ENCODE peak calls at places on chromosome 11, in nine cellular contexts. F is small intestine, B is M059J, V is RCC 7860, E is T-helper 2 cell, W is brain microvascular endothelial cell, A is HCT116, C is dorsolateral prefrontal cortex, M is NCI-H774. R is an unnamed sample.

GRCh38 chr11:65438257-65439151 is 15.9 kb downstream of the NEAT1 start:
- DNase-seq in F (no peak), B (peak), V (no peak), E (no peak), W (no peak), A (no peak), C (no peak), M (no peak), R (peak)

GRCh38 chr11:132142554-132142953 is 772.1 kb downstream of the NTM start:
- DNase-seq in F (no peak), B (no peak), V (no peak), E (no peak), W (no peak), A (no peak), C (no peak), M (no peak), R (no peak)

GRCh38 chr11:95680169-95680929 is 109.2 kb downstream of the FAM76B start:
- DNase-seq in F (no peak), B (no peak), V (no peak), E (no peak), W (peak), A (no peak), C (no peak), M (no peak), R (no peak)

GRCh38 chr11:392102-392777 is 1.8 kb upstream of the PKP3 start:
- DNase-seq in F (no peak), B (no peak), V (no peak), E (no peak), W (no peak), A (no peak), C (no peak), M (no peak), R (no peak)

GRCh38 chr11:75725552-75726320 is 8.1 kb downstream of the MOGAT2 start:
- DNase-seq in F (no peak), B (no peak), V (no peak), E (no peak), W (no peak), A (no peak), C (no peak), M (no peak), R (no peak)

GRCh38 chr11:120714448-120714847 is 202.9 kb downstream of the GRIK4 start:
- DNase-seq in F (no peak), B (peak), V (peak), E (no peak), W (no peak), A (no peak), C (no peak), M (no peak), R (no peak)

GRCh38 chr11:67504023-67504949 is 877 bp downstream of the PITPNM1 start:
- DNase-seq in F (peak), B (peak), V (peak), E (peak), W (peak), A (no peak), C (no peak), M (peak), R (peak)

GRCh38 chr11:71472941-71473792 is 20.2 kb downstream of the NADSYN1 start:
- DNase-seq in F (no peak), B (no peak), V (no peak), E (no peak), W (no peak), A (no peak), C (peak), M (no peak), R (no peak)

GRCh38 chr11:8773916-8774537 is 91.4 kb downstream of the RPL27A start:
- DNase-seq in F (peak), B (no peak), V (no peak), E (peak), W (no peak), A (no peak), C (no peak), M (no peak), R (no peak)

GRCh38 chr11:114291847-114292680 is 4.1 kb upstream of the NNMT start:
- DNase-seq in F (no peak), B (peak), V (peak), E (no peak), W (peak), A (no peak), C (no peak), M (no peak), R (no peak)

GRCh38 chr11:12274558-12275197 is 102.7 kb upstream of the PARVA start:
- DNase-seq in F (no peak), B (peak), V (no peak), E (no peak), W (peak), A (no peak), C (no peak), M (no peak), R (no peak)

GRCh38 chr11:111941963-111942362 is 4.8 kb downstream of the DIXDC1 start:
- DNase-seq in F (peak), B (peak), V (peak), E (no peak), W (no peak), A (no peak), C (peak), M (no peak), R (no peak)

GRCh38 chr11:57210731-57211335 is 26.2 kb downstream of the APLNR start:
- DNase-seq in F (no peak), B (no peak), V (no peak), E (no peak), W (no peak), A (no peak), C (no peak), M (no peak), R (no peak)

GRCh38 chr11:18563090-18563730 is 25.3 kb downstream of the UEVLD start:
- DNase-seq in F (no peak), B (peak), V (no peak), E (no peak), W (no peak), A (no peak), C (no peak), M (no peak), R (no peak)

GRCh38 chr11:125313271-125314222 is 149.0 kb downstream of the PKNOX2 start:
- DNase-seq in F (no peak), B (peak), V (no peak), E (no peak), W (no peak), A (no peak), C (no peak), M (no peak), R (no peak)

GRCh38 chr11:76589945-76590630 is 80.5 kb downstream of the LRRC32 start:
- DNase-seq in F (no peak), B (no peak), V (no peak), E (no peak), W (no peak), A (no peak), C (no peak), M (no peak), R (no peak)

GRCh38 chr11:72759468-72759867 is 7.3 kb upstream of the ARAP1 start:
- DNase-seq in F (no peak), B (no peak), V (no peak), E (no peak), W (no peak), A (no peak), C (no peak), M (peak), R (no peak)

GRCh38 chr11:80331694-80332093 is 890.9 kb upstream of the TENM4 start:
- DNase-seq in F (no peak), B (no peak), V (no peak), E (no peak), W (no peak), A (no peak), C (no peak), M (no peak), R (no peak)

GRCh38 chr11:19953342-19953741 is 206.9 kb downstream of the DBX1 start:
- DNase-seq in F (no peak), B (peak), V (peak), E (no peak), W (peak), A (no peak), C (no peak), M (no peak), R (no peak)

GRCh38 chr11:93225642-93226041 is 27.9 kb upstream of the SLC36A4 start:
- DNase-seq in F (no peak), B (peak), V (no peak), E (peak), W (no peak), A (peak), C (no peak), M (peak), R (peak)

GRCh38 chr11:102429691-102430090 is 22.9 kb downstream of the TMEM123 start:
- DNase-seq in F (no peak), B (no peak), V (no peak), E (no peak), W (no peak), A (no peak), C (no peak), M (no peak), R (no peak)

GRCh38 chr11:1291295-1292017 is 18.0 kb downstream of the TOLLIP start:
- DNase-seq in F (no peak), B (no peak), V (no peak), E (no peak), W (no peak), A (no peak), C (peak), M (no peak), R (no peak)

GRCh38 chr11:69386594-69387408 is 92.8 kb downstream of the MYEOV start:
- DNase-seq in F (no peak), B (no peak), V (no peak), E (no peak), W (no peak), A (no peak), C (peak), M (no peak), R (no peak)

GRCh38 chr11:27718346-27718852 is 18.1 kb upstream of the BDNF start:
- DNase-seq in F (no peak), B (peak), V (peak), E (no peak), W (peak), A (peak), C (peak), M (peak), R (no peak)

GRCh38 chr11:20355221-20356219 is 8.0 kb upstream of the HTATIP2 start:
- DNase-seq in F (peak), B (peak), V (no peak), E (peak), W (peak), A (peak), C (peak), M (no peak), R (peak)

GRCh38 chr11:7584910-7585309 is 71.1 kb downstream of the PPFIBP2 start:
- DNase-seq in F (no peak), B (no peak), V (no peak), E (no peak), W (no peak), A (no peak), C (no peak), M (no peak), R (no peak)

GRCh38 chr11:68040121-68040956 is 1.5 kb downstream of the TCIRG1 start:
- DNase-seq in F (peak), B (no peak), V (peak), E (peak), W (peak), A (no peak), C (no peak), M (no peak), R (no peak)

GRCh38 chr11:126573325-126574076 is 218.0 kb downstream of the ST3GAL4 start:
- DNase-seq in F (no peak), B (no peak), V (no peak), E (no peak), W (no peak), A (no peak), C (no peak), M (peak), R (no peak)

GRCh38 chr11:125226701-125227100 is 62.1 kb downstream of the PKNOX2 start:
- DNase-seq in F (no peak), B (no peak), V (no peak), E (no peak), W (no peak), A (no peak), C (no peak), M (no peak), R (no peak)

GRCh38 chr11:32088117-32088941 is 2.5 kb upstream of the RCN1 start:
- DNase-seq in F (no peak), B (peak), V (peak), E (no peak), W (peak), A (no peak), C (no peak), M (no peak), R (peak)

GRCh38 chr11:128662960-128663359 is 30.9 kb upstream of the FLI1 start:
- DNase-seq in F (no peak), B (no peak), V (no peak), E (no peak), W (no peak), A (no peak), C (no peak), M (no peak), R (no peak)

GRCh38 chr11:36306888-36307287 is 10.8 kb downstream of the PRR5L start:
- DNase-seq in F (no peak), B (peak), V (no peak), E (peak), W (no peak), A (peak), C (no peak), M (no peak), R (no peak)

GRCh38 chr11:65432133-65432650 is 9.6 kb downstream of the NEAT1 start:
- DNase-seq in F (peak), B (peak), V (no peak), E (no peak), W (no peak), A (no peak), C (no peak), M (no peak), R (peak)

GRCh38 chr11:116037851-116038250 is 533.6 kb upstream of the CADM1 start:
- DNase-seq in F (no peak), B (peak), V (peak), E (no peak), W (no peak), A (no peak), C (no peak), M (peak), R (no peak)

GRCh38 chr11:108854366-108854765 is 189.5 kb downstream of the DDX10 start:
- DNase-seq in F (peak), B (peak), V (no peak), E (peak), W (no peak), A (no peak), C (no peak), M (no peak), R (no peak)

GRCh38 chr11:112227002-112227401 is 774 bp downstream of the PTS start:
- DNase-seq in F (no peak), B (peak), V (no peak), E (no peak), W (peak), A (no peak), C (no peak), M (no peak), R (no peak)

GRCh38 chr11:45482331-45482730 is 183.1 kb downstream of the CHST1 start:
- DNase-seq in F (no peak), B (no peak), V (no peak), E (no peak), W (no peak), A (no peak), C (no peak), M (no peak), R (no peak)

R was measured in HT-29.